ENCODE peak calls at places on chromosomes 11 and 22, in seven cellular contexts. N, Z, X, Y, F, H and T are unnamed samples.

GRCh38 chr11:2975594-2975993 is 16.5 kb downstream of the NAP1L4 start:
- DNase-seq in X (peak), N (peak), Y (peak), F (no peak), Z (peak), H (peak), T (peak)

GRCh38 chr11:109016724-109017123 is 351.9 kb downstream of the DDX10 start:
- DNase-seq in Z (no peak), H (no peak), N (no peak), Y (no peak), X (no peak), F (no peak), T (no peak)

GRCh38 chr22:41713004-41713403 is 13.7 kb downstream of the MEI1 start:
- DNase-seq in F (no peak), Z (no peak), X (no peak), N (no peak), Y (no peak), H (no peak), T (no peak)

GRCh38 chr11:132205496-132205895 is 835.1 kb downstream of the NTM start:
- DNase-seq in N (no peak), Y (no peak), Z (no peak), H (no peak), F (no peak), X (no peak), T (no peak)

GRCh38 chr11:95589893-95590612 is 199.5 kb downstream of the FAM76B start:
- DNase-seq in N (no peak), Y (no peak), H (no peak), X (no peak), F (no peak), Z (no peak), T (no peak)

GRCh38 chr11:123157995-123158394 is 37.1 kb downstream of the CLMP start:
- DNase-seq in N (no peak), Z (no peak), F (no peak), H (no peak), Y (no peak), X (no peak), T (no peak)

GRCh38 chr11:116725434-116726221 is 47.2 kb downstream of the BUD13 start:
- DNase-seq in X (no peak), H (no peak), Y (no peak), N (no peak), Z (peak), F (peak), T (no peak)

GRCh38 chr11:72075109-72075508 is 5.2 kb downstream of the NUMA1 start:
- DNase-seq in H (no peak), Z (no peak), N (peak), Y (peak), X (peak), F (no peak), T (no peak)

GRCh38 chr11:64067257-64067993 is 31.7 kb downstream of the FLRT1 start:
- DNase-seq in F (no peak), Y (no peak), Z (no peak), H (no peak), X (no peak), N (no peak), T (no peak)

GRCh38 chr11:15563054-15563453 is 448.3 kb downstream of the INSC start:
- DNase-seq in F (no peak), N (no peak), Z (no peak), H (no peak), Y (no peak), X (no peak), T (no peak)

GRCh38 chr11:15558513-15559181 is 443.9 kb downstream of the INSC start:
- DNase-seq in N (no peak), H (no peak), F (no peak), X (no peak), Z (no peak), Y (no peak), T (no peak)

GRCh38 chr11:15560689-15561467 is 446.2 kb downstream of the INSC start:
- DNase-seq in Z (no peak), Y (no peak), F (no peak), X (no peak), N (no peak), H (no peak), T (no peak)

GRCh38 chr11:15562230-15562629 is 447.5 kb downstream of the INSC start:
- DNase-seq in Y (no peak), N (no peak), X (no peak), Z (no peak), H (no peak), F (no peak), T (no peak)

GRCh38 chr11:15557831-15558230 is 443.1 kb downstream of the INSC start:
- DNase-seq in H (no peak), X (no peak), F (no peak), Z (no peak), N (no peak), Y (no peak), T (no peak)
- TF ChIP-seq CTCF in H (no peak), X (no peak), F (no peak), Z (no peak), N (no peak), Y (no peak), T (no peak)

DNA sequence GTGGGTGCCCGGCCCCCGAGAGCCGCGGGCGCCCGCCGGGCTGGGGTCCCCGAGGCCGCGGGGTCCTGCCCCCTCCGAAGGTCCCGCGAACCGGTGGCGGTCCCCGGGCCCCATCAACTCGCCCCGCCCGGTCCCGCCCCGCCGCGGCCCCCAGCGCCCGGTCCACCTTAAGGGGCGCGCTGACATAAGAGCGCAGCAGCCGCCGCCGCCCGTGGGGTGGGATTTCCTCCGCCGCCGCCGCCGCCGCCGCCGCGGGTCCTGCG is at the start of gene ZDHHC8:
- DNase-seq in X (no peak), H (no peak), Z (no peak), Y (no peak), F (no peak), N (no peak), T (peak)
- TF ChIP-seq CTCF in X (no peak), H (no peak), Z (no peak), Y (no peak), F (no peak), N (no peak), T (no peak)

DNA sequence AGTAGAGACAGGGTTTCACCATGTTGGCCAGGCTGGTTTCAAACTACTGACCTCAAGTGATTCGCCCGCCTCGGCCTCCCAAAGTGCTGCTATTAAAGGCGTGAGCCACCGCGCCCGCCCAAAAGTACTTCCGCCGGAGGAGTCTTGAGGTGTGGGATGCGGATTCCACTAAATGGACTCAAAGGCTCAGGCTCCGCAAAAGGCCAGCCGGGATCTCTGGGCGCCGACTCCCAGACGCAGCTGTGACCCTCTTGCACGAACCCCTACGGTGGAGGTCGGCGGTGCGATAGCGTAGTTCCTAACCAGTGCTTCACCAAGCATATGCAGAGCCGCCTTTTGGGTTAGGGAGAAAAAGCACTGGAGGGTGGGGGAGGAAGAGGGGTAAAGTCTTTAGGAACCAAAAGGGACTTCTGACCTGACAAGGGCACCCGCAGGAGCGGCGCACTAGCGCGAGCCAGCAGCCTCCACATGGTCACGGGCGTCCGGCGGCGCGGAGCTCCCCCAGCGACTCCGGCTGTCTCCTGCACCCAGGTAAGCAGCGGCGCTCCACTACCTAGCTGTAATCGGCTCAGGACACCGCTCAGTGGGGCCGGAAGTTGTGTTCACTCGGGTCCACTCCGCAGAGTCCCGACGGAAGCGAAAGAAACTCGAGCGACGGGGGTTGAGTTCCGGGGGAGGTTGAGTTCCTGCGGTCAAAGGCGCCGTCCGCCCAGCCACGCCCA is at the start of gene MRPL16:
- DNase-seq in Y (peak), F (peak), Z (peak), N (peak), X (peak), H (peak), T (peak)
- TF ChIP-seq CTCF in Y (peak), F (no peak), Z (no peak), N (no peak), X (peak), H (peak), T (no peak)

GRCh38 chr11:87134524-87135106 is 96.9 kb downstream of the TMEM135 start:
- DNase-seq in Z (no peak), F (no peak), Y (no peak), N (no peak), X (no peak), H (no peak), T (no peak)

GRCh38 chr11:87141980-87142514 is 104.3 kb downstream of the TMEM135 start:
- DNase-seq in Z (no peak), F (no peak), Y (no peak), X (no peak), H (no peak), N (no peak), T (no peak)

GRCh38 chr11:87139475-87139874 is 101.7 kb downstream of the TMEM135 start:
- DNase-seq in Z (no peak), X (no peak), H (no peak), F (no peak), N (no peak), Y (no peak), T (no peak)

GRCh38 chr11:87141322-87141721 is 103.6 kb downstream of the TMEM135 start:
- DNase-seq in N (no peak), Y (no peak), Z (no peak), X (no peak), H (no peak), F (no peak), T (no peak)

DNA sequence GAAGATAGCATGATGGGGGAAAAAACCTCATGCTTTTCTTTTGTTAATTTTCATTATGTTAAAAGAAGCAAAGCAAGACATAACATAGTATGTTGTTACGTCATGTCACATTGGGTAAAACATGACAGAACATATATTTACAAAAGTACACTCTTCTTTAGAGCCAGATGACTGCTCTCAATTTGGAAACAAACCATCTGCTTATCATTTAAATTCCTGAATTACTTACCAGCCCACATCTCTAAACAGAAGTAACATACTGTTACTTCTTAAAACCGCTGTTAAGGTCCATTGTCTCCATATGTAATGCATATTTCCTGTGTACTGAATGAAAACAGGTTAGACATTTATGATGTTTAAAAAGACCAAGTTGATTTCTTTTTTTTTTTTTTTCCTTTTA is 100.0 kb downstream of the TMEM135 start:
- DNase-seq in F (peak), H (no peak), X (no peak), Y (no peak), N (no peak), Z (peak), T (no peak)
- TF ChIP-seq CTCF in F (no peak), H (no peak), X (no peak), Y (no peak), N (no peak), Z (no peak), T (no peak)

GRCh38 chr11:77879218-77879617 is 58.3 kb downstream of the AAMDC start:
- DNase-seq in X (peak), Y (no peak), Z (peak), N (peak), F (no peak), H (peak), T (no peak)

GRCh38 chr11:77871855-77872254 is 50.9 kb downstream of the AAMDC start:
- DNase-seq in F (no peak), H (no peak), Z (no peak), N (no peak), X (no peak), Y (no peak), T (no peak)

GRCh38 chr11:77874206-77874605 is 53.3 kb downstream of the AAMDC start:
- DNase-seq in H (no peak), Y (no peak), N (no peak), F (no peak), X (no peak), Z (no peak), T (no peak)

GRCh38 chr11:77873345-77873744 is 52.4 kb downstream of the AAMDC start:
- DNase-seq in N (no peak), Y (no peak), Z (no peak), X (no peak), H (no peak), F (no peak), T (no peak)

GRCh38 chr11:77876045-77876444 is 55.1 kb downstream of the AAMDC start:
- DNase-seq in X (no peak), F (no peak), Z (no peak), H (no peak), N (no peak), Y (no peak), T (no peak)
- TF ChIP-seq CTCF in X (no peak), F (no peak), Z (no peak), H (no peak), N (no peak), Y (no peak), T (no peak)

DNA sequence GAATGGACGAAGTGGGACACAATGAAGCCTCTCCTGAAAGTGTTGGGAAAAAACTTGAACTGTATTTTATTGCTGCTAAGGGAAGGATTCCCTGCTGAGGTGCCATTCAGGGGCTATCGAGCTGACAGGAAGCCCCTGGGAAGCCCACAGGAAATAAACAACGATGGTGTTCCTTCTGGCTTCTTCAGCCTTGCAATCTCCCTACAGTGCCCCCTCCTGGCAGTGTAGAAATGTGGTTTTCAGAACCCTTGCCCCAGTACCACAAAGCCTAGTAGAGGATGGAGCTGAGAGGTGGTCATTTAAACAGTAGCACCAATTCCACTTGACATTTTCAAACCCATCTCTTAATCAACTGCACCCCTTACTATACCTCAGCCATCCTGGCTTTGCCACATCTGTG is 676.7 kb upstream of the ARHGAP42 start:
- DNase-seq in N (no peak), Y (peak), F (no peak), H (no peak), Z (no peak), X (no peak), T (no peak)
- TF ChIP-seq CTCF in N (no peak), Y (peak), F (no peak), H (no peak), Z (no peak), X (peak), T (no peak)